ENCODE peak calls at places on chromosomes 2 and 18, in four cellular contexts. C, H, P and I are unnamed samples.
A peak's percentile ranks its signal among the peaks of the same experiment; 100 is the strongest.

GRCh38 chr2:240601831-240602160 is 15.3 kb downstream of the CAPN10 start:
- DNase-seq in C (no peak), H (no peak), P (no peak), I (no peak)

GRCh38 chr2:240820607-240821428 is 799 bp upstream of the KIF1A start:
- DNase-seq in C (peak; percentile 65), H (no peak), P (no peak), I (no peak)

GRCh38 chr2:40043641-40044040 is 264.6 kb upstream of the THUMPD2 start:
- DNase-seq in C (no peak), H (no peak), P (no peak), I (no peak)

GRCh38 chr2:32095671-32096070 is 32.3 kb downstream of the SPAST start:
- DNase-seq in C (no peak), H (no peak), P (no peak), I (no peak)

GRCh38 chr2:134436706-134437105 is 182.8 kb downstream of the MGAT5 start:
- DNase-seq in C (no peak), H (no peak), P (no peak), I (no peak)

GRCh38 chr2:1162768-1163584 is 212.3 kb downstream of the SNTG2 start:
- DNase-seq in C (no peak), H (peak; percentile 79), P (no peak), I (peak; percentile 10)

GRCh38 chr2:39933166-39933565 is 154.1 kb upstream of the THUMPD2 start:
- DNase-seq in C (no peak), H (no peak), P (no peak), I (no peak)

GRCh38 chr2:97936199-97936598 is 59.5 kb downstream of the TMEM131 start:
- DNase-seq in C (no peak), H (peak; percentile 23), P (peak; percentile 58), I (no peak)

GRCh38 chr2:126720647-126721046 is 64.7 kb downstream of the GYPC start:
- DNase-seq in C (no peak), H (no peak), P (no peak), I (no peak)

GRCh38 chr2:86790828-86791561 is at the start of gene CD8A:
- DNase-seq in C (no peak), H (peak; percentile 44), P (no peak), I (no peak)

GRCh38 chr18:70461323-70462077 is 172.7 kb downstream of the SOCS6 start:
- DNase-seq in C (no peak), H (no peak), P (no peak), I (no peak)

GRCh38 chr2:209696836-209697711 is 74.6 kb upstream of the UNC80 start:
- DNase-seq in C (no peak), H (no peak), P (no peak), I (no peak)

GRCh38 chr2:231221761-231222160 is 23.3 kb downstream of the ARMC9 start:
- DNase-seq in C (no peak), H (no peak), P (no peak), I (no peak)

GRCh38 chr2:219104107-219105050 is 43.7 kb upstream of the IHH start:
- DNase-seq in C (no peak), H (peak; percentile 31), P (peak; percentile 4), I (no peak)

GRCh38 chr2:191552036-191552435 is 125.9 kb upstream of the NABP1 start:
- DNase-seq in C (no peak), H (peak; percentile 10), P (no peak), I (peak; percentile 56)

GRCh38 chr2:172710584-172711024 is 25.0 kb upstream of the RAPGEF4 start:
- DNase-seq in C (no peak), H (peak; percentile 88), P (peak; percentile 82), I (peak; percentile 97)

GRCh38 chr2:28951910-28952805 is 28.9 kb upstream of the TOGARAM2 start:
- DNase-seq in C (no peak), H (no peak), P (no peak), I (peak; percentile 38)

GRCh38 chr2:47249427-47249826 is 94.3 kb upstream of the STPG4 start:
- DNase-seq in C (no peak), H (no peak), P (peak; percentile 43), I (no peak)

GRCh38 chr18:136433-136832 is 21.9 kb upstream of the USP14 start:
- DNase-seq in C (no peak), H (no peak), P (no peak), I (no peak)

GRCh38 chr2:166017208-166017607 is 63.6 kb upstream of the TTC21B start:
- DNase-seq in C (no peak), H (no peak), P (no peak), I (no peak)

GRCh38 chr2:216023055-216023648 is 9.8 kb upstream of the MREG start:
- DNase-seq in C (peak; percentile 14), H (peak; percentile 48), P (peak; percentile 45), I (peak; percentile 43)

GRCh38 chr2:137826373-137827372 is 137.6 kb upstream of the HNMT start:
- DNase-seq in C (no peak), H (no peak), P (no peak), I (no peak)

GRCh38 chr2:128345436-128346165 is 26.9 kb upstream of the HS6ST1 start:
- DNase-seq in C (no peak), H (no peak), P (no peak), I (no peak)

GRCh38 chr2:100273387-100273786 is 48.9 kb downstream of the LONRF2 start:
- DNase-seq in C (no peak), H (no peak), P (no peak), I (no peak)

GRCh38 chr2:239223330-239224248 is 177.2 kb downstream of the HDAC4 start:
- DNase-seq in C (peak; percentile 73), H (no peak), P (no peak), I (no peak)

GRCh38 chr2:216148983-216149382 is 39.8 kb downstream of the XRCC5 start:
- DNase-seq in C (no peak), H (no peak), P (no peak), I (no peak)

GRCh38 chr18:79200546-79201268 is 131.5 kb downstream of the ATP9B start:
- DNase-seq in C (peak; percentile 17), H (peak; percentile 37), P (no peak), I (no peak)

GRCh38 chr2:30336978-30337841 is 105.9 kb downstream of the LBH start:
- DNase-seq in C (no peak), H (no peak), P (no peak), I (no peak)

GRCh38 chr2:10033251-10034006 is 9.9 kb upstream of the KLF11 start:
- DNase-seq in C (no peak), H (no peak), P (no peak), I (no peak)

GRCh38 chr2:175743020-175743419 is 259.0 kb downstream of the LNPK start:
- DNase-seq in C (no peak), H (no peak), P (no peak), I (no peak)

GRCh38 chr2:239688840-239689239 is 288.0 kb upstream of the HDAC4 start:
- DNase-seq in C (no peak), H (no peak), P (no peak), I (no peak)

GRCh38 chr18:35408843-35409261 is 31.7 kb upstream of the ZNF396 start:
- DNase-seq in C (no peak), H (no peak), P (no peak), I (no peak)

GRCh38 chr18:22470511-22471181 is 52.9 kb upstream of the CTAGE1 start:
- DNase-seq in C (no peak), H (peak; percentile 77), P (no peak), I (peak; percentile 45)

GRCh38 chr18:76988827-76989646 is 143.5 kb downstream of the MBP start:
- DNase-seq in C (no peak), H (no peak), P (no peak), I (no peak)

GRCh38 chr18:24369420-24369819 is 28.2 kb downstream of the OSBPL1A start:
- DNase-seq in C (no peak), H (no peak), P (no peak), I (no peak)